ENCODE peak calls at places on chromosomes 7 and 10, in ten cellular contexts. One of them, this sample, is unnamed.

GRCh38 chr10:15703167-15703880 is 16.4 kb downstream of the ITGA8 start:
- DNase-seq in HepG2: no peak
- DNase-seq in transverse colon: no peak
- DNase-seq in Peyer's patch: no peak
- DNase-seq in heart left ventricle: no peak
- DNase-seq in prostate gland: no peak
- DNase-seq in A549: no peak
- DNase-seq in endothelial cell of umbilical vein: peak; percentile 49
- DNase-seq in right lobe of liver: no peak
- DNase-seq in adrenal gland: no peak
- DNase-seq in this sample: no peak

GRCh38 chr10:110425684-110426293 is 71.9 kb upstream of the DUSP5 start:
- DNase-seq in HepG2: peak; percentile 20
- DNase-seq in transverse colon: no peak
- DNase-seq in Peyer's patch: no peak
- DNase-seq in heart left ventricle: no peak
- DNase-seq in prostate gland: no peak
- DNase-seq in A549: peak; percentile 97
- DNase-seq in endothelial cell of umbilical vein: no peak
- DNase-seq in right lobe of liver: no peak
- DNase-seq in adrenal gland: no peak
- DNase-seq in this sample: no peak

GRCh38 chr7:110827287-110827855 is 263.6 kb upstream of the LRRN3 start:
- DNase-seq in HepG2: no peak
- DNase-seq in transverse colon: no peak
- DNase-seq in Peyer's patch: no peak
- DNase-seq in heart left ventricle: no peak
- DNase-seq in prostate gland: no peak
- DNase-seq in A549: no peak
- DNase-seq in endothelial cell of umbilical vein: no peak
- DNase-seq in right lobe of liver: no peak
- DNase-seq in adrenal gland: no peak
- DNase-seq in this sample: no peak

GRCh38 chr10:38050212-38050611 is 39.7 kb downstream of the ZNF33A start:
- DNase-seq in HepG2: no peak
- DNase-seq in transverse colon: no peak
- DNase-seq in Peyer's patch: no peak
- DNase-seq in heart left ventricle: no peak
- DNase-seq in prostate gland: no peak
- DNase-seq in A549: no peak
- DNase-seq in endothelial cell of umbilical vein: no peak
- DNase-seq in right lobe of liver: no peak
- DNase-seq in adrenal gland: no peak
- DNase-seq in this sample: no peak

GRCh38 chr10:13816195-13816926 is 229.6 kb downstream of the PRPF18 start:
- DNase-seq in HepG2: no peak
- DNase-seq in transverse colon: peak; percentile 58
- DNase-seq in Peyer's patch: peak; percentile 22
- DNase-seq in heart left ventricle: peak; percentile 78
- DNase-seq in prostate gland: peak; percentile 70
- DNase-seq in A549: no peak
- DNase-seq in endothelial cell of umbilical vein: peak; percentile 30
- DNase-seq in right lobe of liver: peak; percentile 81
- DNase-seq in adrenal gland: peak; percentile 84
- DNase-seq in this sample: no peak

GRCh38 chr10:43595739-43596298 is 10.4 kb upstream of the ZNF485 start:
- DNase-seq in HepG2: no peak
- DNase-seq in transverse colon: no peak
- DNase-seq in Peyer's patch: no peak
- DNase-seq in heart left ventricle: no peak
- DNase-seq in prostate gland: no peak
- DNase-seq in A549: no peak
- DNase-seq in endothelial cell of umbilical vein: no peak
- DNase-seq in right lobe of liver: no peak
- DNase-seq in adrenal gland: no peak
- DNase-seq in this sample: no peak

GRCh38 chr10:95277201-95277570 is 13.6 kb downstream of the PDLIM1 start:
- DNase-seq in HepG2: no peak
- DNase-seq in transverse colon: no peak
- DNase-seq in Peyer's patch: no peak
- DNase-seq in heart left ventricle: no peak
- DNase-seq in prostate gland: no peak
- DNase-seq in A549: no peak
- DNase-seq in endothelial cell of umbilical vein: no peak
- DNase-seq in right lobe of liver: no peak
- DNase-seq in adrenal gland: no peak
- DNase-seq in this sample: no peak

GRCh38 chr10:49133706-49134248 is at the start of gene FAM170B:
- DNase-seq in HepG2: no peak
- DNase-seq in transverse colon: no peak
- DNase-seq in Peyer's patch: no peak
- DNase-seq in heart left ventricle: no peak
- DNase-seq in prostate gland: no peak
- DNase-seq in A549: no peak
- DNase-seq in endothelial cell of umbilical vein: no peak
- DNase-seq in right lobe of liver: no peak
- DNase-seq in adrenal gland: no peak
- DNase-seq in this sample: no peak

GRCh38 chr10:132574783-132575319 is 37.3 kb downstream of the INPP5A start:
- DNase-seq in HepG2: no peak
- DNase-seq in transverse colon: no peak
- DNase-seq in Peyer's patch: peak; percentile 16
- DNase-seq in heart left ventricle: no peak
- DNase-seq in prostate gland: no peak
- DNase-seq in A549: no peak
- DNase-seq in endothelial cell of umbilical vein: no peak
- DNase-seq in right lobe of liver: no peak
- DNase-seq in adrenal gland: no peak
- DNase-seq in this sample: no peak

GRCh38 chr10:132576671-132577349 is 39.2 kb downstream of the INPP5A start:
- DNase-seq in HepG2: no peak
- DNase-seq in transverse colon: no peak
- DNase-seq in Peyer's patch: no peak
- DNase-seq in heart left ventricle: no peak
- DNase-seq in prostate gland: no peak
- DNase-seq in A549: no peak
- DNase-seq in endothelial cell of umbilical vein: no peak
- DNase-seq in right lobe of liver: no peak
- DNase-seq in adrenal gland: no peak
- DNase-seq in this sample: no peak

GRCh38 chr10:132574288-132574687 is 36.7 kb downstream of the INPP5A start:
- DNase-seq in HepG2: no peak
- DNase-seq in transverse colon: no peak
- DNase-seq in Peyer's patch: peak; percentile 16
- DNase-seq in heart left ventricle: no peak
- DNase-seq in prostate gland: no peak
- DNase-seq in A549: no peak
- DNase-seq in endothelial cell of umbilical vein: no peak
- DNase-seq in right lobe of liver: no peak
- DNase-seq in adrenal gland: no peak
- DNase-seq in this sample: no peak

GRCh38 chr10:132577350-132578005 is 39.9 kb downstream of the INPP5A start:
- DNase-seq in HepG2: peak; percentile 32
- DNase-seq in transverse colon: no peak
- DNase-seq in Peyer's patch: no peak
- DNase-seq in heart left ventricle: no peak
- DNase-seq in prostate gland: no peak
- DNase-seq in A549: peak; percentile 55
- DNase-seq in endothelial cell of umbilical vein: no peak
- DNase-seq in right lobe of liver: peak; percentile 78
- DNase-seq in adrenal gland: no peak
- DNase-seq in this sample: no peak

DNA sequence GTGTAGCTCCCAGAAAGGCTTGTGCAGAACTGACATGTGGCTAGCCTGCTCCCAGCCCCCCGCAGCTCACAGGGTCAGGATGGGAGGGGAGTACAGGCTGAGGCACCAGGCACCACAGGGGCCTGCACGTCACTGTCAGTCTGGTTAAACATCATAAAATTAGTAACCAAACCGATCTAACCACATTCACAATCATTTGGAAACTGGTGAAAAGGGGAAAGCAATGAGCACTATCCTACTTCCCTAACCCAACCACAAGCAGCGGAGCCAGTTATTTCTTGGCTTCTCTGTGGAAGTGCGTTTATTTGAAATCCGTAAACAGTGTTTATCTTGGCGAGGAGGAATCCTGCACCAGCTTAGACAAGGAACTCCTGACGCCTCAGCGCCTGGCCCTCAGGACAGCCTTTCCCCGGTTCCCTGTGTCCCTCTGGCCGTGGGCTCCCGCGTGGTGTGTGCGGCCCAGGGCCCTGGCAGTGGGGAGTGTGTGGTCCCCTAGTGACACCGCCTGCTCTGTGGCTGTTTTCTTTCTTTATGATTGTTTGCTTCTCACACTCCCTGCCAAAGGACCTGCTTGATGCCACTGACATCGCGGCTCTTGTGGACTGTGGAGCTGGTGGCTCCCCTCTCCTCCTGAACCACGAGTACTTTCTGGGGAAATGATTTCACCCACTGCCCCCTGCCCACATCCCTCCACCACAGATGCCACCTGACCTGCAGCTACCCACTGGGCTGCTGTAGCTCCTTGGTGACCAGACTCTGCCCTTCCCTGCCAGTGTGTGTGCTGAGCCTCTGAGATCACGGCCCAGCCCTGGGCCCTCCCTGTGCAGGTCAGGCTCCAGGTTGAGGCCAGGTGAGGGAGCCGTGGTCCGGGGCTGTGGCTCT is 38.0 kb downstream of the INPP5A start:
- DNase-seq in HepG2: no peak
- DNase-seq in transverse colon: no peak
- DNase-seq in Peyer's patch: peak; percentile 59
- DNase-seq in heart left ventricle: no peak
- DNase-seq in prostate gland: peak; percentile 92
- DNase-seq in A549: peak; percentile 48
- DNase-seq in endothelial cell of umbilical vein: peak; percentile 74
- DNase-seq in right lobe of liver: no peak
- DNase-seq in adrenal gland: no peak
- DNase-seq in this sample: peak; percentile 42
- TF ChIP-seq POLR2A in HepG2: no peak
- TF ChIP-seq POLR2A in transverse colon: no peak
- TF ChIP-seq POLR2A in Peyer's patch: no peak
- TF ChIP-seq POLR2A in heart left ventricle: no peak
- TF ChIP-seq POLR2A in prostate gland: no peak
- TF ChIP-seq POLR2A in A549: no peak
- TF ChIP-seq POLR2A in endothelial cell of umbilical vein: no peak
- TF ChIP-seq POLR2A in right lobe of liver: no peak
- TF ChIP-seq POLR2A in adrenal gland: no peak
- TF ChIP-seq POLR2A in this sample: no peak

GRCh38 chr10:28945959-28946358 is 268.6 kb downstream of the BAMBI start:
- DNase-seq in HepG2: no peak
- DNase-seq in transverse colon: no peak
- DNase-seq in Peyer's patch: no peak
- DNase-seq in heart left ventricle: no peak
- DNase-seq in prostate gland: no peak
- DNase-seq in A549: no peak
- DNase-seq in endothelial cell of umbilical vein: no peak
- DNase-seq in right lobe of liver: no peak
- DNase-seq in adrenal gland: no peak
- DNase-seq in this sample: no peak

GRCh38 chr10:28949005-28950004 is 272.0 kb downstream of the BAMBI start:
- DNase-seq in HepG2: peak; percentile 32
- DNase-seq in transverse colon: no peak
- DNase-seq in Peyer's patch: no peak
- DNase-seq in heart left ventricle: no peak
- DNase-seq in prostate gland: no peak
- DNase-seq in A549: peak; percentile 31
- DNase-seq in endothelial cell of umbilical vein: no peak
- DNase-seq in right lobe of liver: no peak
- DNase-seq in adrenal gland: no peak
- DNase-seq in this sample: no peak

GRCh38 chr10:28947209-28947608 is 269.9 kb downstream of the BAMBI start:
- DNase-seq in HepG2: no peak
- DNase-seq in transverse colon: no peak
- DNase-seq in Peyer's patch: no peak
- DNase-seq in heart left ventricle: no peak
- DNase-seq in prostate gland: no peak
- DNase-seq in A549: no peak
- DNase-seq in endothelial cell of umbilical vein: peak; percentile 9
- DNase-seq in right lobe of liver: no peak
- DNase-seq in adrenal gland: peak; percentile 53
- DNase-seq in this sample: no peak

GRCh38 chr10:28948045-28948444 is 270.7 kb downstream of the BAMBI start:
- DNase-seq in HepG2: no peak
- DNase-seq in transverse colon: no peak
- DNase-seq in Peyer's patch: no peak
- DNase-seq in heart left ventricle: no peak
- DNase-seq in prostate gland: no peak
- DNase-seq in A549: no peak
- DNase-seq in endothelial cell of umbilical vein: no peak
- DNase-seq in right lobe of liver: no peak
- DNase-seq in adrenal gland: no peak
- DNase-seq in this sample: no peak

DNA sequence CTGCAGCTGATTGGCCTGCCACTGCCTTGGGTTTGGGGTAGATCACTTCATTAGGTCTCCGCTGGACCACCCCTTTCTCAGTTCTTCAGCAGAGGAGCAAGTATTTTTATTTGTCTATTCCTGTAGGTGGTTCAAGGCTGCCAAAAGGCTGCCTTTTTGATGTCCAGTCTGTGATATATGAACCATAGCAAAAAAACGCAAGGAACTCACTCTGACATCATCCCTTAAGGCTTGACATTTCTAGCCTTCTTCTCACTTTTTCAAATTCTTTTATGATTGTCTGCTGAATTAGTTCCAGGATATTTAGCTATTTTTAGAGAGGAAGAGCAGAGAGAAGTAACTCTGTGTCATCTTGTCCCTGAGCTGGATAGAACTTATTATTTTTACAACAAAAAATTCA is 269.2 kb downstream of the BAMBI start:
- DNase-seq in HepG2: no peak
- DNase-seq in transverse colon: no peak
- DNase-seq in Peyer's patch: no peak
- DNase-seq in heart left ventricle: no peak
- DNase-seq in prostate gland: no peak
- DNase-seq in A549: no peak
- DNase-seq in endothelial cell of umbilical vein: no peak
- DNase-seq in right lobe of liver: no peak
- DNase-seq in adrenal gland: no peak
- DNase-seq in this sample: no peak
- TF ChIP-seq POLR2A in HepG2: no peak
- TF ChIP-seq POLR2A in transverse colon: no peak
- TF ChIP-seq POLR2A in Peyer's patch: no peak
- TF ChIP-seq POLR2A in heart left ventricle: no peak
- TF ChIP-seq POLR2A in prostate gland: no peak
- TF ChIP-seq POLR2A in A549: no peak
- TF ChIP-seq POLR2A in endothelial cell of umbilical vein: no peak
- TF ChIP-seq POLR2A in right lobe of liver: no peak
- TF ChIP-seq POLR2A in adrenal gland: no peak
- TF ChIP-seq POLR2A in this sample: no peak

GRCh38 chr10:58268946-58269831 is at the start of gene CISD1:
- DNase-seq in HepG2: peak; percentile 99
- DNase-seq in transverse colon: peak; percentile 97
- DNase-seq in Peyer's patch: peak; percentile 94
- DNase-seq in heart left ventricle: peak; percentile 97
- DNase-seq in prostate gland: peak; percentile 98
- DNase-seq in A549: peak; percentile 100
- DNase-seq in endothelial cell of umbilical vein: peak; percentile 99
- DNase-seq in right lobe of liver: peak; percentile 97
- DNase-seq in adrenal gland: peak; percentile 99
- DNase-seq in this sample: peak; percentile 98
- TF ChIP-seq POLR2A in HepG2: peak; percentile 80
- TF ChIP-seq POLR2A in transverse colon: peak; percentile 85
- TF ChIP-seq POLR2A in Peyer's patch: peak; percentile 56
- TF ChIP-seq POLR2A in heart left ventricle: peak; percentile 75
- TF ChIP-seq POLR2A in prostate gland: peak; percentile 76
- TF ChIP-seq POLR2A in A549: peak; percentile 81
- TF ChIP-seq POLR2A in endothelial cell of umbilical vein: peak; percentile 23
- TF ChIP-seq POLR2A in right lobe of liver: peak; percentile 78
- TF ChIP-seq POLR2A in adrenal gland: peak; percentile 88
- TF ChIP-seq POLR2A in this sample: peak; percentile 82

GRCh38 chr7:128940494-128941322 is 3.0 kb downstream of the IRF5 start:
- DNase-seq in HepG2: no peak
- DNase-seq in transverse colon: peak; percentile 82
- DNase-seq in Peyer's patch: peak; percentile 89
- DNase-seq in heart left ventricle: peak; percentile 85
- DNase-seq in prostate gland: no peak
- DNase-seq in A549: no peak
- DNase-seq in endothelial cell of umbilical vein: no peak
- DNase-seq in right lobe of liver: peak; percentile 69
- DNase-seq in adrenal gland: peak; percentile 69
- DNase-seq in this sample: no peak

GRCh38 chr7:128939861-128940410 is 2.2 kb downstream of the IRF5 start:
- DNase-seq in HepG2: no peak
- DNase-seq in transverse colon: peak; percentile 30
- DNase-seq in Peyer's patch: peak; percentile 66
- DNase-seq in heart left ventricle: no peak
- DNase-seq in prostate gland: no peak
- DNase-seq in A549: no peak
- DNase-seq in endothelial cell of umbilical vein: no peak
- DNase-seq in right lobe of liver: no peak
- DNase-seq in adrenal gland: peak; percentile 49
- DNase-seq in this sample: no peak

GRCh38 chr7:128944487-128945236 is 6.9 kb downstream of the IRF5 start:
- DNase-seq in HepG2: no peak
- DNase-seq in transverse colon: no peak
- DNase-seq in Peyer's patch: no peak
- DNase-seq in heart left ventricle: no peak
- DNase-seq in prostate gland: no peak
- DNase-seq in A549: no peak
- DNase-seq in endothelial cell of umbilical vein: no peak
- DNase-seq in right lobe of liver: no peak
- DNase-seq in adrenal gland: no peak
- DNase-seq in this sample: no peak

GRCh38 chr7:128941323-128941890 is 3.7 kb downstream of the IRF5 start:
- DNase-seq in HepG2: no peak
- DNase-seq in transverse colon: no peak
- DNase-seq in Peyer's patch: no peak
- DNase-seq in heart left ventricle: no peak
- DNase-seq in prostate gland: no peak
- DNase-seq in A549: no peak
- DNase-seq in endothelial cell of umbilical vein: no peak
- DNase-seq in right lobe of liver: no peak
- DNase-seq in adrenal gland: no peak
- DNase-seq in this sample: no peak

DNA sequence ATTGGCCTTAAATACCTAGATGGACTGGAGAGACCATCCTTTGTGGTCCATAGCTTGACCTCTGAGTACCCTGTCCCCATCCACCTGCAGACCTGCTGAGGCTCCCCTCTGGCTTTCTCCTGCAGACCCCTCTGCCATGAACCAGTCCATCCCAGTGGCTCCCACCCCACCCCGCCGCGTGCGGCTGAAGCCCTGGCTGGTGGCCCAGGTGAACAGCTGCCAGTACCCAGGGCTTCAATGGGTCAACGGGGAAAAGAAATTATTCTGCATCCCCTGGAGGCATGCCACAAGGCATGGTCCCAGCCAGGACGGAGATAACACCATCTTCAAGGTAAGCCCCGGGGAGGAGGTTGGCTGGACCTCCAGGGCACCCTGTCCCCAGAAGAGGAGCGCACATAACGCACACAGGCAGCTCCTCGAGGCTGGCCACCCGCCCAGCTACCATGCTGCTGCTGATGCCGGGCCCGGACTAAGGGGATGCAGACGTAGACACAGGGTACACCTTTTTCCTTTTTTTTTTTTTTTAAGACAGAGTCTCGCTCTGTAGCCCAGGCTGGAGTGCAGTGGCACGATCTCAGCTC is 4.3 kb downstream of the IRF5 start:
- DNase-seq in HepG2: no peak
- DNase-seq in transverse colon: no peak
- DNase-seq in Peyer's patch: no peak
- DNase-seq in heart left ventricle: no peak
- DNase-seq in prostate gland: no peak
- DNase-seq in A549: no peak
- DNase-seq in endothelial cell of umbilical vein: no peak
- DNase-seq in right lobe of liver: no peak
- DNase-seq in adrenal gland: no peak
- DNase-seq in this sample: no peak
- TF ChIP-seq POLR2A in HepG2: no peak
- TF ChIP-seq POLR2A in transverse colon: no peak
- TF ChIP-seq POLR2A in Peyer's patch: no peak
- TF ChIP-seq POLR2A in heart left ventricle: no peak
- TF ChIP-seq POLR2A in prostate gland: no peak
- TF ChIP-seq POLR2A in A549: no peak
- TF ChIP-seq POLR2A in endothelial cell of umbilical vein: no peak
- TF ChIP-seq POLR2A in right lobe of liver: no peak
- TF ChIP-seq POLR2A in adrenal gland: no peak
- TF ChIP-seq POLR2A in this sample: no peak